ENCODE peak calls at places on chromosomes 4 and X, in seven cellular contexts. One of them, this sample, is unnamed.

GRCh38 chrX:14362731-14363130 is 166.6 kb upstream of the GLRA2 start:
- DNase-seq in RWPE1: no peak
- DNase-seq in cardiac muscle cell: no peak
- DNase-seq in tibial artery: no peak
- DNase-seq in neuronal stem cell: no peak
- DNase-seq in Peyer's patch: no peak
- DNase-seq in K562: no peak
- DNase-seq in this sample: no peak

GRCh38 chr4:53682196-53682595 is 90.9 kb upstream of the LNX1 start:
- DNase-seq in RWPE1: no peak
- DNase-seq in cardiac muscle cell: peak
- DNase-seq in tibial artery: no peak
- DNase-seq in neuronal stem cell: no peak
- DNase-seq in Peyer's patch: no peak
- DNase-seq in K562: no peak
- DNase-seq in this sample: no peak

GRCh38 chr4:7418131-7418943 is 16.4 kb downstream of the PSAPL1 start:
- DNase-seq in RWPE1: no peak
- DNase-seq in cardiac muscle cell: no peak
- DNase-seq in tibial artery: no peak
- DNase-seq in neuronal stem cell: no peak
- DNase-seq in Peyer's patch: no peak
- DNase-seq in K562: no peak
- DNase-seq in this sample: no peak

GRCh38 chr4:175412161-175412560 is 399.9 kb downstream of the GPM6A start:
- DNase-seq in RWPE1: no peak
- DNase-seq in cardiac muscle cell: no peak
- DNase-seq in tibial artery: no peak
- DNase-seq in neuronal stem cell: no peak
- DNase-seq in Peyer's patch: no peak
- DNase-seq in K562: no peak
- DNase-seq in this sample: no peak

GRCh38 chr4:113878718-113879117 is 100.7 kb downstream of the ARSJ start:
- DNase-seq in RWPE1: no peak
- DNase-seq in cardiac muscle cell: peak
- DNase-seq in tibial artery: no peak
- DNase-seq in neuronal stem cell: peak
- DNase-seq in Peyer's patch: no peak
- DNase-seq in K562: no peak
- DNase-seq in this sample: no peak

GRCh38 chr4:123479944-123480343 is 83.3 kb downstream of the SPRY1 start:
- DNase-seq in RWPE1: no peak
- DNase-seq in cardiac muscle cell: peak
- DNase-seq in tibial artery: no peak
- DNase-seq in neuronal stem cell: no peak
- DNase-seq in Peyer's patch: no peak
- DNase-seq in K562: no peak
- DNase-seq in this sample: no peak

GRCh38 chr4:52098618-52099017 is 47.5 kb downstream of the SPATA18 start:
- DNase-seq in RWPE1: no peak
- DNase-seq in cardiac muscle cell: no peak
- DNase-seq in tibial artery: no peak
- DNase-seq in neuronal stem cell: no peak
- DNase-seq in Peyer's patch: no peak
- DNase-seq in K562: no peak
- DNase-seq in this sample: no peak

GRCh38 chrX:45803383-45803921 is 602.8 kb upstream of the DIPK2B start:
- DNase-seq in RWPE1: peak
- DNase-seq in cardiac muscle cell: peak
- DNase-seq in tibial artery: no peak
- DNase-seq in neuronal stem cell: no peak
- DNase-seq in Peyer's patch: no peak
- DNase-seq in K562: no peak
- DNase-seq in this sample: no peak

GRCh38 chr4:189843392-189844009 is 97.2 kb upstream of the FRG1 start:
- DNase-seq in RWPE1: no peak
- DNase-seq in cardiac muscle cell: no peak
- DNase-seq in tibial artery: no peak
- DNase-seq in neuronal stem cell: no peak
- DNase-seq in Peyer's patch: no peak
- DNase-seq in K562: no peak
- DNase-seq in this sample: no peak

GRCh38 chr4:63728480-63729177 is 680.6 kb downstream of the TECRL start:
- DNase-seq in RWPE1: no peak
- DNase-seq in cardiac muscle cell: no peak
- DNase-seq in tibial artery: no peak
- DNase-seq in neuronal stem cell: peak
- DNase-seq in Peyer's patch: no peak
- DNase-seq in K562: no peak
- DNase-seq in this sample: no peak

GRCh38 chrX:2894885-2895292 is 34.2 kb downstream of the ARSD start:
- DNase-seq in RWPE1: peak
- DNase-seq in cardiac muscle cell: peak
- DNase-seq in tibial artery: no peak
- DNase-seq in neuronal stem cell: no peak
- DNase-seq in Peyer's patch: no peak
- DNase-seq in K562: no peak
- DNase-seq in this sample: no peak

GRCh38 chr4:2860391-2861348 is 17.0 kb downstream of the ADD1 start:
- DNase-seq in RWPE1: no peak
- DNase-seq in cardiac muscle cell: peak
- DNase-seq in tibial artery: no peak
- DNase-seq in neuronal stem cell: no peak
- DNase-seq in Peyer's patch: no peak
- DNase-seq in K562: peak
- DNase-seq in this sample: no peak
- H3K27ac ChIP-seq in RWPE1: no peak
- H3K27ac ChIP-seq in cardiac muscle cell: peak
- H3K27ac ChIP-seq in tibial artery: no peak
- H3K27ac ChIP-seq in neuronal stem cell: no peak
- H3K27ac ChIP-seq in Peyer's patch: no peak
- H3K27ac ChIP-seq in K562: no peak
- H3K27ac ChIP-seq in this sample: no peak

GRCh38 chrX:150696836-150697235 is 3.6 kb downstream of the MTMR1 start:
- DNase-seq in RWPE1: no peak
- DNase-seq in cardiac muscle cell: no peak
- DNase-seq in tibial artery: no peak
- DNase-seq in neuronal stem cell: no peak
- DNase-seq in Peyer's patch: no peak
- DNase-seq in K562: no peak
- DNase-seq in this sample: no peak
- H3K27ac ChIP-seq in RWPE1: no peak
- H3K27ac ChIP-seq in cardiac muscle cell: no peak
- H3K27ac ChIP-seq in tibial artery: no peak
- H3K27ac ChIP-seq in neuronal stem cell: no peak
- H3K27ac ChIP-seq in Peyer's patch: peak
- H3K27ac ChIP-seq in K562: no peak
- H3K27ac ChIP-seq in this sample: no peak

GRCh38 chr4:149901128-149901527 is 85.5 kb upstream of the IQCM start:
- DNase-seq in RWPE1: no peak
- DNase-seq in cardiac muscle cell: no peak
- DNase-seq in tibial artery: no peak
- DNase-seq in neuronal stem cell: no peak
- DNase-seq in Peyer's patch: no peak
- DNase-seq in K562: no peak
- DNase-seq in this sample: no peak
- H3K27ac ChIP-seq in RWPE1: no peak
- H3K27ac ChIP-seq in cardiac muscle cell: no peak
- H3K27ac ChIP-seq in tibial artery: no peak
- H3K27ac ChIP-seq in neuronal stem cell: no peak
- H3K27ac ChIP-seq in Peyer's patch: no peak
- H3K27ac ChIP-seq in K562: no peak
- H3K27ac ChIP-seq in this sample: no peak

GRCh38 chr4:108851346-108851745 is 88.5 kb upstream of the ETNPPL start:
- DNase-seq in RWPE1: no peak
- DNase-seq in cardiac muscle cell: peak
- DNase-seq in tibial artery: no peak
- DNase-seq in neuronal stem cell: no peak
- DNase-seq in Peyer's patch: no peak
- DNase-seq in K562: no peak
- DNase-seq in this sample: no peak

GRCh38 chr4:108846568-108846967 is 83.7 kb upstream of the ETNPPL start:
- DNase-seq in RWPE1: no peak
- DNase-seq in cardiac muscle cell: no peak
- DNase-seq in tibial artery: no peak
- DNase-seq in neuronal stem cell: no peak
- DNase-seq in Peyer's patch: no peak
- DNase-seq in K562: no peak
- DNase-seq in this sample: no peak

GRCh38 chr4:108849611-108850406 is 87.0 kb upstream of the ETNPPL start:
- DNase-seq in RWPE1: peak
- DNase-seq in cardiac muscle cell: peak
- DNase-seq in tibial artery: no peak
- DNase-seq in neuronal stem cell: no peak
- DNase-seq in Peyer's patch: no peak
- DNase-seq in K562: no peak
- DNase-seq in this sample: no peak

GRCh38 chr4:108852691-108853090 is 89.8 kb upstream of the ETNPPL start:
- DNase-seq in RWPE1: no peak
- DNase-seq in cardiac muscle cell: no peak
- DNase-seq in tibial artery: no peak
- DNase-seq in neuronal stem cell: no peak
- DNase-seq in Peyer's patch: no peak
- DNase-seq in K562: no peak
- DNase-seq in this sample: no peak

DNA sequence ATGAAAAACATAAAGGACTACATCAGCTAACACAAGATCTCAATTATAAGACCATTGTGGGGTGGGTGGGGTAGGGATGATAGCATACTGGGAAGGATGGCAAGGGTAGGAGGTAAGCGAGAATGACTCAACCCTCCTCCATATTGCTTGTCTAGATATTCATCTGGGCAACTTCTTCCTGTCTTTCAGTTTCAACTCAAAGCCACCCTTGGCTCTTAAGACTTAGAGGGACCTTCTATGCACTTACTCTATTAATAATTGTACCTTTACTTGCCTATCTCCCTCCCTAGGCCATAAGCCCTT is 87.5 kb upstream of the ETNPPL start:
- DNase-seq in RWPE1: no peak
- DNase-seq in cardiac muscle cell: no peak
- DNase-seq in tibial artery: no peak
- DNase-seq in neuronal stem cell: no peak
- DNase-seq in Peyer's patch: no peak
- DNase-seq in K562: peak
- DNase-seq in this sample: no peak
- H3K27ac ChIP-seq in RWPE1: no peak
- H3K27ac ChIP-seq in cardiac muscle cell: no peak
- H3K27ac ChIP-seq in tibial artery: no peak
- H3K27ac ChIP-seq in neuronal stem cell: no peak
- H3K27ac ChIP-seq in Peyer's patch: no peak
- H3K27ac ChIP-seq in K562: no peak
- H3K27ac ChIP-seq in this sample: no peak

GRCh38 chrX:103616676-103617186 is 9.0 kb downstream of the TCEAL3 start:
- DNase-seq in RWPE1: no peak
- DNase-seq in cardiac muscle cell: no peak
- DNase-seq in tibial artery: no peak
- DNase-seq in neuronal stem cell: no peak
- DNase-seq in Peyer's patch: no peak
- DNase-seq in K562: no peak
- DNase-seq in this sample: no peak
- H3K27ac ChIP-seq in RWPE1: no peak
- H3K27ac ChIP-seq in cardiac muscle cell: no peak
- H3K27ac ChIP-seq in tibial artery: no peak
- H3K27ac ChIP-seq in neuronal stem cell: no peak
- H3K27ac ChIP-seq in Peyer's patch: no peak
- H3K27ac ChIP-seq in K562: no peak
- H3K27ac ChIP-seq in this sample: no peak

GRCh38 chr4:181688886-181689285 is 554.3 kb upstream of the TENM3 start:
- DNase-seq in RWPE1: no peak
- DNase-seq in cardiac muscle cell: peak
- DNase-seq in tibial artery: no peak
- DNase-seq in neuronal stem cell: no peak
- DNase-seq in Peyer's patch: no peak
- DNase-seq in K562: no peak
- DNase-seq in this sample: no peak
- H3K27ac ChIP-seq in RWPE1: no peak
- H3K27ac ChIP-seq in cardiac muscle cell: no peak
- H3K27ac ChIP-seq in tibial artery: no peak
- H3K27ac ChIP-seq in neuronal stem cell: no peak
- H3K27ac ChIP-seq in Peyer's patch: no peak
- H3K27ac ChIP-seq in K562: no peak
- H3K27ac ChIP-seq in this sample: no peak

GRCh38 chr4:75643651-75644050 is 13.3 kb upstream of the CDKL2 start:
- DNase-seq in RWPE1: no peak
- DNase-seq in cardiac muscle cell: no peak
- DNase-seq in tibial artery: no peak
- DNase-seq in neuronal stem cell: no peak
- DNase-seq in Peyer's patch: no peak
- DNase-seq in K562: no peak
- DNase-seq in this sample: no peak
- H3K27ac ChIP-seq in RWPE1: no peak
- H3K27ac ChIP-seq in cardiac muscle cell: peak
- H3K27ac ChIP-seq in tibial artery: no peak
- H3K27ac ChIP-seq in neuronal stem cell: no peak
- H3K27ac ChIP-seq in Peyer's patch: no peak
- H3K27ac ChIP-seq in K562: no peak
- H3K27ac ChIP-seq in this sample: no peak

GRCh38 chr4:72568959-72569718 is at the start of gene ADAMTS3:
- DNase-seq in RWPE1: peak
- DNase-seq in cardiac muscle cell: peak
- DNase-seq in tibial artery: peak
- DNase-seq in neuronal stem cell: peak
- DNase-seq in Peyer's patch: peak
- DNase-seq in K562: peak
- DNase-seq in this sample: peak
- H3K27ac ChIP-seq in RWPE1: peak
- H3K27ac ChIP-seq in cardiac muscle cell: peak
- H3K27ac ChIP-seq in tibial artery: peak
- H3K27ac ChIP-seq in neuronal stem cell: peak
- H3K27ac ChIP-seq in Peyer's patch: peak
- H3K27ac ChIP-seq in K562: peak
- H3K27ac ChIP-seq in this sample: peak

DNA sequence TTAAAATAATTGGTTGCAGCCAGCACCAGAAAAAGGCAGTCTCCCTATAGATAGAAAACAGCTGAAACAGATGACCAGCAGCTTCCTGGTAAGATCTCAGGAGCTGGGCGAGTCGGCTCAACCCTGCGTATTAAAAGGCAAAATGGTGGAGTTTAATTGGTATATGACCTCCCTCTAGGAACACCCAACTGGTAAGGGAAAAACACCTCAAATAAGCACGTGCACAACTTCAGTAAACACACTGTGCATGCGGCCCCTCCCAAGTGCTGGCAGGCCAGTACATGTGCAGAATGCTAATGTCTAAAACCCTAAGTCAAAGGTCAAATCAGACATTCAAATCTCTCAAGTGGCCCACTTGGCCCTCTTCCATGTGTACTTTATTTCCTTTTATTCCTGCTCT is 103.2 kb upstream of the PDE5A start:
- DNase-seq in RWPE1: no peak
- DNase-seq in cardiac muscle cell: no peak
- DNase-seq in tibial artery: no peak
- DNase-seq in neuronal stem cell: no peak
- DNase-seq in Peyer's patch: no peak
- DNase-seq in K562: no peak
- DNase-seq in this sample: no peak
- H3K27ac ChIP-seq in RWPE1: no peak
- H3K27ac ChIP-seq in cardiac muscle cell: no peak
- H3K27ac ChIP-seq in tibial artery: peak
- H3K27ac ChIP-seq in neuronal stem cell: no peak
- H3K27ac ChIP-seq in Peyer's patch: no peak
- H3K27ac ChIP-seq in K562: no peak
- H3K27ac ChIP-seq in this sample: no peak

This sample was measured in caudate nucleus.